ENCODE peak calls at places on chromosomes 6 and 20, in ten cellular contexts. F is Peyer's patch, O is cardiac muscle cell, G is left lung, L is endodermal cell, W is right lobe of liver, C is SK-N-SH, S is body of pancreas, P is sigmoid colon, I is Panc1. Y is an unnamed sample. For H3K9me3 and H3K36me3, the result is how much of the 10 kb centered on the place peaks cover.

GRCh38 chr6:22582806-22583205 is 13.4 kb downstream of the HDGFL1 start:
- DNase-seq in G (no peak), P (no peak), O (peak), C (no peak), W (no peak), L (no peak), S (no peak), F (no peak), I (no peak), Y (no peak)

GRCh38 chr20:58612021-58612700 is 38.9 kb upstream of the STX16 start:
- DNase-seq in C (no peak), P (no peak), O (peak), W (no peak), F (no peak), I (no peak), L (no peak), S (no peak), G (no peak), Y (no peak)

GRCh38 chr6:9248125-9248524 is 812.8 kb upstream of the SLC35B3 start:
- DNase-seq in W (peak), P (no peak), O (no peak), F (no peak), L (no peak), S (no peak), G (no peak), C (no peak), I (no peak), Y (no peak)

GRCh38 chr6:139525415-139525814 is 151.0 kb upstream of the CITED2 start:
- DNase-seq in P (no peak), S (no peak), W (no peak), C (no peak), L (no peak), G (no peak), O (peak), F (no peak), I (no peak), Y (no peak)

GRCh38 chr20:47297746-47298145 is 58.8 kb downstream of the ZMYND8 start:
- DNase-seq in O (no peak), G (no peak), C (no peak), F (no peak), I (no peak), W (no peak), S (no peak), P (no peak), L (no peak), Y (no peak)

GRCh38 chr6:47587503-47587902 is 109.9 kb downstream of the CD2AP start:
- DNase-seq in F (no peak), L (no peak), S (no peak), W (no peak), I (no peak), O (no peak), C (no peak), P (no peak), G (no peak), Y (no peak)

GRCh38 chr6:33169286-33170175 is 22.7 kb downstream of the COL11A2 start:
- DNase-seq in G (no peak), C (no peak), P (no peak), F (no peak), W (no peak), S (no peak), I (no peak), L (no peak), O (no peak), Y (no peak)

GRCh38 chr20:1861347-1861987 is 33.7 kb upstream of the SIRPA start:
- DNase-seq in W (no peak), L (no peak), G (no peak), S (no peak), I (no peak), P (no peak), F (no peak), O (no peak), C (no peak), Y (no peak)

GRCh38 chr6:109869398-109870165 is 108.5 kb upstream of the GPR6 start:
- DNase-seq in I (no peak), C (no peak), P (peak), F (no peak), W (no peak), G (no peak), L (peak), S (peak), O (peak), Y (no peak)

GRCh38 chr6:33190504-33191107 is 1.7 kb downstream of the COL11A2 start:
- DNase-seq in W (no peak), L (no peak), S (no peak), I (no peak), P (no peak), O (no peak), C (no peak), F (no peak), G (peak), Y (no peak)

GRCh38 chr20:14288341-14289330 is 48.8 kb downstream of the FLRT3 start:
- DNase-seq in O (no peak), I (peak), W (no peak), C (no peak), P (no peak), F (no peak), S (no peak), G (no peak), L (no peak), Y (no peak)

GRCh38 chr6:43713611-43714310 is 26.2 kb upstream of the MRPS18A start:
- DNase-seq in G (no peak), S (no peak), L (no peak), I (no peak), W (no peak), C (no peak), F (no peak), P (peak), O (no peak), Y (no peak)

GRCh38 chr6:153790048-153790447 is 249.0 kb upstream of the OPRM1 start:
- DNase-seq in S (peak), P (no peak), F (no peak), G (peak), O (peak), C (peak), W (no peak), L (peak), I (peak), Y (peak)

GRCh38 chr6:86856937-86857563 is 80.3 kb upstream of the HTR1E start:
- DNase-seq in P (no peak), C (peak), G (no peak), L (peak), S (peak), F (no peak), O (peak), I (peak), W (no peak), Y (peak)

GRCh38 chr6:7238900-7239589 is 74.0 kb downstream of the SSR1 start:
- DNase-seq in F (peak), W (peak), I (no peak), S (peak), L (peak), C (peak), P (peak), O (peak), G (peak), Y (peak)

GRCh38 chr6:118645395-118645794 is 6.0 kb downstream of the CEP85L start:
- DNase-seq in I (no peak), G (no peak), L (no peak), P (no peak), C (no peak), F (no peak), W (peak), S (no peak), O (no peak), Y (no peak)

GRCh38 chr6:38509713-38510112 is 130.0 kb downstream of the BTBD9 start:
- DNase-seq in L (no peak), W (no peak), C (no peak), O (peak), P (no peak), F (no peak), G (no peak), S (no peak), I (no peak), Y (no peak)

GRCh38 chr6:90484392-90484791 is 102.5 kb downstream of the MAP3K7 start:
- DNase-seq in S (no peak), I (no peak), W (no peak), F (no peak), G (no peak), P (no peak), L (peak), O (no peak), C (no peak), Y (no peak)

GRCh38 chr6:104728444-104728843 is 131.3 kb downstream of the HACE1 start:
- DNase-seq in C (no peak), I (no peak), S (no peak), W (no peak), G (no peak), F (no peak), L (no peak), O (peak), P (no peak), Y (no peak)

GRCh38 chr20:34708621-34709043 is 4.5 kb downstream of the TP53INP2 start:
- DNase-seq in L (peak), F (peak), P (peak), G (peak), W (peak), C (peak), O (peak), S (peak), I (no peak), Y (peak)

GRCh38 chr6:130981409-130981808 is 81.6 kb downstream of the EPB41L2 start:
- DNase-seq in G (no peak), P (no peak), L (no peak), F (no peak), C (no peak), S (no peak), W (no peak), O (peak), I (no peak), Y (peak)

GRCh38 chr6:131846905-131847304 is 39.1 kb downstream of the ENPP1 start:
- DNase-seq in F (no peak), L (no peak), W (no peak), P (no peak), S (no peak), O (no peak), G (no peak), C (no peak), I (no peak), Y (no peak)

GRCh38 chr6:56860466-56860865 is 94.4 kb upstream of the BEND6 start:
- DNase-seq in P (no peak), F (no peak), W (no peak), O (peak), I (no peak), G (no peak), C (no peak), L (no peak), S (no peak), Y (no peak)

GRCh38 chr6:101730954-101731353 is 337.4 kb downstream of the GRIK2 start:
- DNase-seq in C (no peak), I (no peak), O (peak), L (no peak), P (no peak), G (no peak), W (no peak), S (no peak), F (no peak), Y (no peak)

GRCh38 chr20:46811328-46812084 is 83.1 kb upstream of the EYA2 start:
- DNase-seq in F (no peak), G (no peak), C (peak), P (no peak), W (no peak), I (no peak), L (peak), S (no peak), O (no peak), Y (peak)

GRCh38 chr20:14821251-14821650 is 483.8 kb upstream of the FLRT3 start:
- DNase-seq in G (no peak), L (no peak), C (no peak), W (no peak), F (no peak), P (no peak), I (no peak), O (no peak), S (no peak), Y (no peak)

GRCh38 chr6:150169609-150170008 is 26.8 kb downstream of the PPP1R14C start:
- DNase-seq in W (no peak), F (no peak), G (no peak), S (no peak), I (no peak), L (no peak), P (no peak), C (no peak), O (peak), Y (no peak)

GRCh38 chr6:147063469-147064031 is 140.7 kb upstream of the STXBP5 start:
- DNase-seq in L (no peak), I (no peak), S (no peak), O (peak), F (no peak), P (no peak), W (no peak), C (no peak), G (no peak), Y (no peak)

GRCh38 chr6:20564777-20565176 is 30.5 kb downstream of the CDKAL1 start:
- DNase-seq in L (no peak), O (no peak), F (no peak), I (no peak), P (no peak), S (no peak), W (no peak), G (no peak), C (no peak), Y (no peak)

GRCh38 chr6:117847912-117848311 is 59.2 kb upstream of the SLC35F1 start:
- DNase-seq in W (no peak), I (no peak), F (no peak), G (no peak), P (no peak), O (no peak), S (no peak), C (no peak), L (no peak), Y (no peak)

GRCh38 chr6:41652876-41653641 is 14.8 kb downstream of the MDFI start:
- DNase-seq in F (no peak), C (no peak), G (no peak), L (peak), P (no peak), S (no peak), I (no peak), O (no peak), W (peak), Y (no peak)

GRCh38 chr6:71403422-71404134 is 115.0 kb downstream of the OGFRL1 start:
- DNase-seq in O (peak), C (no peak), S (no peak), F (no peak), I (no peak), L (peak), P (no peak), G (no peak), W (no peak), Y (no peak)

GRCh38 chr6:71405416-71405815 is 116.8 kb downstream of the OGFRL1 start:
- DNase-seq in L (no peak), P (no peak), C (no peak), F (no peak), G (no peak), O (no peak), W (no peak), I (no peak), S (no peak), Y (no peak)

GRCh38 chr6:71402101-71402500 is 113.5 kb downstream of the OGFRL1 start:
- DNase-seq in S (no peak), F (no peak), O (no peak), I (no peak), C (no peak), L (no peak), W (no peak), P (no peak), G (no peak), Y (no peak)

GRCh38 chr6:71404967-71405278 is 116.3 kb downstream of the OGFRL1 start:
- DNase-seq in P (no peak), G (no peak), W (no peak), I (no peak), S (no peak), L (no peak), F (no peak), C (no peak), O (no peak), Y (no peak)

DNA sequence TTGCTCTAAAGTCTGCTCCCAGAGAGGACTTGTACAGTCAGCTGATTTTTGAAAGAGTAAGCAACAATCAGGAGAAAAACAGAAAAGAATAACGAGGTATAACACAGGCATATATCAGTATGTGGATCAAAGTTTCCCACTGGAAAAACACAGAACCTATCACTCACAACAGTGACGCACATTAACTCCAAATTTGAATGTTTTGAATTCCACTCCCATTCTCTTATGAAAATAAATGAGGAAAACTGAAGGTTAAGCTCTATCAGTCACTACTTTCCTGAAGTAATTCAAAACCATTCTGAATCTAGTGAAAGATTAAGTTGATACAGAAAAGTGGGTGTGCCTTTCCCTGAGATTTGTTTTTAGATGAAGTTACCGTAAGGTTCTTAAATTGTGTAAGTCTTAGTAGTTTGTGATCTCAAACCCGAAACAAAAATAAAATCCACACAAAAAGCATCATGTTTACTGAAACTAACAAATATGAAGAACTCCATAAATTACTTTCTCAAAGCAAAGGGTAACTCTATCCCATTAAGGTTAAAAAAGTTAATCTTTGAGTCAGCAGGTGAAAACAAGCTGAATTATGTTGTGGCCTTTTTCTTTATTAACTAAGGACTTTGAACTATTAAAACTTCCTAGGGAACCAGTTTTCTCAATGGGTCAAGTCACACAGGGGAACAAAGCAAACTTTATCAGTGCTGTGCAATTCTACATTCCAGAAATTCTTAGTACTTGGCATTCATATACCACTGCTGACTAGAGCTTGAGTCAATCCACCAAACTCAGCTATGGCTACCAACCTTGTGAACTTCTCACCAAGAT is 115.7 kb downstream of the OGFRL1 start:
- DNase-seq in W (no peak), P (no peak), G (no peak), S (peak), I (peak), O (peak), C (no peak), L (no peak), F (no peak), Y (no peak)
- H3K27ac ChIP-seq in W (peak), P (peak), G (peak), S (peak), I (peak), O (peak), C (peak), L (peak), F (no peak), Y (no peak)

DNA sequence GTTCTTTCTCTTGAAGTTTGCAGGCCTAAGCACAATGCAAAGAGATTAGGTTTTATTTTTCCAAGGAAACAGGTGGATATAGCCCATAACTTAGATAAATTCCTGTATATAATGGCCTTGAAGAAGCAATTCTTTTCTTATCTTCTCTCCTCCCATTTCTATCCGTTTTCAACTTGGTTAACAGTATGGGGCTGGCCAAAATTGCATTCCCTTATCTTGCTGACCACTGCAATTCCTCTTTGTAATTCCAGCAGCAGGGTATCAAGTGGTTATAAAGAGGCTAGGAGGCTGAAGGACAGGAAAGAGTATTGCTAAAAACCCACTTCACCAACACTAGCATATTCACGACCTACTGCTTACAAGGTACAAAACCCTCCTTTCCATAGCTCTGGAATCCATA is 643.5 kb upstream of the ID4 start:
- DNase-seq in W (no peak), L (no peak), S (no peak), G (no peak), P (no peak), O (no peak), I (no peak), C (no peak), F (no peak), Y (no peak)
- H3K9me3 ChIP-seq in W (under half), L (under half), S (under half), G (under half), P (under half), O (under half), I (under half), C (under half), F (under half), Y (under half)

GRCh38 chr20:32139947-32140346 is 30.4 kb downstream of the TM9SF4 start:
- DNase-seq in S (no peak), I (no peak), O (no peak), C (no peak), L (no peak), P (peak), W (no peak), G (no peak), F (no peak), Y (no peak)
- H3K36me3 ChIP-seq in S (under half), I (under half), O (half or more), C (under half), L (half or more), P (half or more), W (under half), G (half or more), F (under half), Y (half or more)

GRCh38 chr6:135853227-135853626 is 1.7 kb downstream of the PDE7B start:
- DNase-seq in F (no peak), I (no peak), G (no peak), L (no peak), S (no peak), P (no peak), W (no peak), O (peak), C (no peak), Y (no peak)

GRCh38 chr6:135853986-135854385 is 2.5 kb downstream of the PDE7B start:
- DNase-seq in L (no peak), P (no peak), F (no peak), I (no peak), C (no peak), O (peak), S (no peak), W (no peak), G (no peak), Y (no peak)

GRCh38 chr6:135851442-135852271 is at the start of gene PDE7B:
- DNase-seq in G (peak), S (peak), W (peak), C (peak), O (peak), P (peak), L (peak), F (peak), I (no peak), Y (peak)

GRCh38 chr6:135850882-135851281 is 619 bp upstream of the PDE7B start:
- DNase-seq in G (no peak), L (no peak), S (no peak), I (no peak), W (no peak), C (peak), P (no peak), F (no peak), O (no peak), Y (no peak)

GRCh38 chr6:135852775-135853174 is 1.3 kb downstream of the PDE7B start:
- DNase-seq in F (no peak), L (no peak), P (no peak), I (no peak), S (no peak), G (no peak), O (peak), W (no peak), C (no peak), Y (no peak)
- H3K27ac ChIP-seq in F (no peak), L (no peak), P (peak), I (no peak), S (no peak), G (no peak), O (no peak), W (no peak), C (peak), Y (no peak)

GRCh38 chr6:74068945-74069570 is 373.1 kb downstream of the CD109 start:
- DNase-seq in S (no peak), P (no peak), L (no peak), O (peak), I (no peak), G (no peak), F (no peak), W (no peak), C (no peak), Y (peak)
- H3K9me3 ChIP-seq in S (under half), P (under half), L (under half), O (under half), I (under half), G (under half), F (under half), W (under half), C (under half), Y (under half)

DNA sequence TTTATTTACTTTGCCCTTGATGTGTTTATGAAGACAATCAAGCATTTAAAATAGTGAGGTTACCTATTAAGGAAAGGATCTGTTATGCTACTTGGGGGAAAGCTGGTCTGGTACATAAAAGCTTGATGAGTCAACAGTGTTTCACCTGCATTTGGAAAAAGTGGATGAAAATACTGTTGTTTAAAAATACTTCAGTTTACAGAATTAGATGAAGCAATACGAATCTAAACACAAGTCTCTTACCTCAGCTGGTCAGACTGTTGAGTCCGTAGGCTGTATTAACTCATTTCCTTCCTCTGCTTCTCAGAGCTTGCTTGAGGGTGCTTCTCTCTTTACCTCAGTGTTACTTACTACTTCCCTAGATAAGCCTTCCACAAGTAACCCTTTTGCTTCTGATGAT is 36.1 kb downstream of the NKX2-4 start:
- DNase-seq in P (no peak), C (no peak), W (no peak), O (peak), S (no peak), F (no peak), L (no peak), G (no peak), I (no peak), Y (no peak)
- H3K36me3 ChIP-seq in P (under half), C (half or more), W (under half), O (under half), S (under half), F (under half), L (half or more), G (half or more), I (under half), Y (half or more)